ENCODE peak calls at places on chromosomes 5 and 9, in four cellular contexts. D, H, S and A are unnamed samples. For H3K27me3, the result is how much of the 10 kb centered on the place peaks cover.

GRCh38 chr9:110141118-110141797 is 66.7 kb downstream of the C9orf152 start:
- DNase-seq in H (no peak), D (no peak), S (peak), A (no peak)

GRCh38 chr9:19894975-19895374 is 106.1 kb upstream of the SLC24A2 start:
- DNase-seq in S (no peak), D (no peak), H (no peak), A (no peak)

GRCh38 chr9:33130501-33130900 is 36.6 kb downstream of the B4GALT1 start:
- DNase-seq in S (peak), H (no peak), D (no peak), A (no peak)

GRCh38 chr5:15004506-15004905 is 132.9 kb upstream of the ANKH start:
- DNase-seq in H (no peak), S (no peak), D (no peak), A (no peak)

GRCh38 chr5:55159763-55160492 is at the start of gene GPX8:
- DNase-seq in S (peak), D (no peak), H (peak), A (no peak)

GRCh38 chr5:146533260-146533857 is 17.4 kb upstream of the GPR151 start:
- DNase-seq in H (peak), S (peak), D (peak), A (peak)

GRCh38 chr5:6505779-6506557 is 57.3 kb downstream of the UBE2QL1 start:
- DNase-seq in S (no peak), D (no peak), H (no peak), A (no peak)

GRCh38 chr5:68554566-68555279 is 339.2 kb downstream of the PIK3R1 start:
- DNase-seq in H (no peak), S (no peak), D (peak), A (no peak)

GRCh38 chr9:110246214-110246613 is 10.1 kb downstream of the TXN start:
- DNase-seq in H (no peak), S (no peak), D (no peak), A (no peak)

GRCh38 chr9:29625292-29625731 is 2052.0 kb upstream of the C9orf72 start:
- DNase-seq in S (no peak), H (no peak), D (no peak), A (no peak)

GRCh38 chr5:32001722-32002121 is 172.4 kb downstream of the GOLPH3 start:
- DNase-seq in H (no peak), D (no peak), S (no peak), A (no peak)

GRCh38 chr5:10133830-10134229 is 115.9 kb downstream of the ATPSCKMT start:
- DNase-seq in H (no peak), S (peak), D (no peak), A (no peak)

GRCh38 chr9:128027166-128027539 is 40.0 kb downstream of the NAIF1 start:
- DNase-seq in S (no peak), H (no peak), D (no peak), A (no peak)

GRCh38 chr5:136811551-136811950 is 446.2 kb upstream of the TRPC7 start:
- DNase-seq in S (peak), H (peak), D (no peak), A (peak)

GRCh38 chr9:121868611-121869010 is 217.2 kb downstream of the DAB2IP start:
- DNase-seq in H (no peak), D (no peak), S (no peak), A (no peak)

GRCh38 chr5:74643160-74643562 is 2.6 kb upstream of the ENC1 start:
- DNase-seq in D (no peak), S (peak), H (peak), A (no peak)

DNA sequence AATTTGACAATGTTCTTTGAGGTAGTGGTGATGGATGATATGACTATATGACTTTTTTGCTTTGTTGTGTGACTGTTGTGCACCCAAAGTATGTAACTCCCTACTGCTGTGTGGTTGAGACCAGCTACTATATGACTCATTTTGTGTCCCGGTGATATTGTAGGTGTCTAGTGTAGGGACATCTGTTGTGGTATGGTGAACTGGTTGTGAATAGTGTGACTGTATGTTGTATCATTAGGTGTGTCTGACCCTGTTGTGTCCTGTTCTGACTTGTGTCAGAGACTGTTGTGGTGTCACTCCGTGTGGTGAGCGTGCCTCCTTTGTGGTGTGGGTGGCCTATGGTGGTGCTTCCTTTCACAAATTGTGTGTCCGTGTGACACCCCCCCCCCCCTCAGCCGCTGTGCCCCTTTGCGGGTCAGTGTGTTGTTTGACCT is 11.2 kb upstream of the CXXC5 start:
- DNase-seq in S (peak), D (no peak), H (no peak), A (no peak)
- H3K27me3 ChIP-seq in S (under half), D (under half), H (under half), A (under half)

GRCh38 chr5:72374844-72375243 is 54.7 kb downstream of the PTCD2 start:
- DNase-seq in S (no peak), H (no peak), D (no peak), A (no peak)

GRCh38 chr5:72379936-72380335 is 59.8 kb downstream of the PTCD2 start:
- DNase-seq in H (no peak), S (peak), D (no peak), A (no peak)

GRCh38 chr5:72378636-72379289 is 58.6 kb downstream of the PTCD2 start:
- DNase-seq in H (no peak), D (no peak), S (peak), A (no peak)

GRCh38 chr5:72380491-72381274 is 60.5 kb downstream of the PTCD2 start:
- DNase-seq in S (no peak), D (no peak), H (no peak), A (no peak)

DNA sequence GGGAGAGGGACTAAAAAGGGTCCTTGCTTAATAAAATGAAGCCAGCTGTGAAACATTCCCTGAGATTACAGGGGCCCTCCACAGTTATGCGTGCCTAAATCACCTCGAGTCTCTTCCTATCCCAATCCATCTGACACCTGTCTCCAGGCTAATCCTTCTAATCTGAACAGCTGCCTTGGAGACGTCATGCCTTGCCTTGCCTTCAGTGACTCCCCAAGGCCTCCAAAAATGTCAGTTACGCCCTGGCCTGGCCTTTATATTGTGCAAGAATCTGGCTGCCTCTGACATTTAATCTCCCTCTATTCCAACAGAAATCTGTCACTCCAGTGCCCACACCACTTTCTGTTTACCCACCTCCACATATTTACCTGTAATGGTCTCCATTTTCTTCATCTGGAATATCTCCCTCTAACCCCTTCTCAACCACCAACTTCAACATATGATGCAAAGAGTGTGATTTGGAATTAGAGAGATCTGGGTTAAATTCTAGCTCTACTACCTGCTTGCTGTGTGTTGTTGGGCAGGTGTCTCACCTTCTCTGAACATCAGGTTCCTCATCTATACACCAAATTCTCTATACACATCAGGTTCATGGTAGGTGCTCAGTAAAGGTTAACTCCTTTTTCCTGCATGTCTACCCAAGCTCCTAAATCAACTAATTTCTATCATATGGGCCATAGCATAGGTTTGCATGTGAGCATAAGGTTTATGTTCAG is 57.9 kb downstream of the PTCD2 start:
- DNase-seq in H (no peak), S (no peak), D (peak), A (no peak)
- TF ChIP-seq CTCF in H (no peak), S (no peak), D (no peak), A (no peak)

GRCh38 chr5:150394103-150394502 is 18.6 kb downstream of the CD74 start:
- DNase-seq in D (no peak), S (no peak), H (no peak), A (no peak)

GRCh38 chr5:150397749-150398431 is 14.8 kb downstream of the CD74 start:
- DNase-seq in D (no peak), S (no peak), H (no peak), A (no peak)

GRCh38 chr5:150394912-150395689 is 17.6 kb downstream of the CD74 start:
- DNase-seq in H (no peak), S (no peak), D (no peak), A (no peak)

GRCh38 chr5:150395690-150395979 is 17.1 kb downstream of the CD74 start:
- DNase-seq in D (no peak), H (no peak), S (no peak), A (no peak)

DNA sequence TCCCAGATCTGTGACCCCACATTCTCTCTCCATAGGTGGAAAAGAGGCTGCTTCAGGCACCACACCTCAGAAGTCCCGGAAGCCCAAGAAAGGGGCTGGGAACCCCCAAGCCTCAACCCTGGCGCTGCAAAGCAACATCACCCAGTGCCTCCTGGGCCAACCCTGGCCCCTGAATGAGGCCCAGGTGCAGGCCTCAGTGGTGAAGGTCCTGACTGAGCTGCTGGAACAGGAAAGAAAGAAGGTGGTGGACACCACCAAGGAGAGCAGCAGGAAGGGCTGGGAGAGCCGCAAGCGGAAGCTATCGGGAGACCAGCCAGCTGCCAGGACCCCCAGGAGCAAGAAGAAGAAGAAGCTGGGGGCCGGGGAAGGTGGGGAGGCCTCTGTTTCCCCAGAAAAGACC is 16.5 kb downstream of the CD74 start:
- DNase-seq in H (no peak), S (no peak), D (no peak), A (no peak)
- H3K4me3 ChIP-seq in H (no peak), S (no peak), D (no peak), A (no peak)

GRCh38 chr9:34983209-34983608 is 6.3 kb upstream of the DNAJB5 start:
- DNase-seq in H (no peak), S (no peak), D (no peak), A (no peak)
- H3K27me3 ChIP-seq in H (under half), S (under half), D (under half), A (under half)